ENCODE peak calls at places on chromosomes 12 and 14, in five cellular contexts. F is breast epithelium, T is ovary, G is vagina, W is HL-60. C is an unnamed sample.

GRCh38 chr12:57793920-57794319 is 11.3 kb downstream of the TSFM start:
- DNase-seq in F (no peak), T (no peak), G (no peak), W (no peak), C (peak)

GRCh38 chr12:52050771-52051541 is at the start of gene NR4A1:
- DNase-seq in F (peak), T (peak), G (peak), W (peak), C (peak)

GRCh38 chr12:14164266-14164665 is 182.9 kb upstream of the GRIN2B start:
- DNase-seq in F (no peak), T (no peak), G (no peak), W (no peak), C (no peak)

GRCh38 chr14:104197449-104198247 is 59.3 kb downstream of the KIF26A start:
- DNase-seq in F (no peak), T (no peak), G (no peak), W (no peak), C (no peak)

GRCh38 chr12:25783566-25783965 is 174.9 kb upstream of the RASSF8 start:
- DNase-seq in F (no peak), T (no peak), G (no peak), W (no peak), C (no peak)

GRCh38 chr14:49924852-49925251 is 32.0 kb downstream of the ARF6 start:
- DNase-seq in F (no peak), T (no peak), G (no peak), W (no peak), C (no peak)

GRCh38 chr12:68279227-68280054 is 26.0 kb upstream of the IL22 start:
- DNase-seq in F (no peak), T (no peak), G (no peak), W (no peak), C (peak)

GRCh38 chr12:75322464-75322863 is 7.7 kb downstream of the CAPS2 start:
- DNase-seq in F (no peak), T (no peak), G (no peak), W (no peak), C (peak)

GRCh38 chr14:105860615-105861580 is 334.5 kb downstream of the TMEM121 start:
- DNase-seq in F (no peak), T (peak), G (no peak), W (no peak), C (no peak)

GRCh38 chr14:39320318-39320717 is 86.6 kb downstream of the MIA2 start:
- DNase-seq in F (no peak), T (no peak), G (no peak), W (no peak), C (no peak)

GRCh38 chr12:130080205-130080604 is 82.1 kb upstream of the FZD10 start:
- DNase-seq in F (no peak), T (no peak), G (no peak), W (no peak), C (no peak)

GRCh38 chr12:23954332-23954731 is 4.9 kb upstream of the SOX5 start:
- DNase-seq in F (no peak), T (no peak), G (no peak), W (no peak), C (peak)

GRCh38 chr12:102534899-102535298 is 54.5 kb upstream of the IGF1 start:
- DNase-seq in F (no peak), T (no peak), G (no peak), W (no peak), C (no peak)

GRCh38 chr14:56474419-56475022 is 105.1 kb upstream of the TMEM260 start:
- DNase-seq in F (no peak), T (no peak), G (no peak), W (no peak), C (peak)

GRCh38 chr14:38546932-38547551 is 291.1 kb upstream of the CLEC14A start:
- DNase-seq in F (no peak), T (no peak), G (no peak), W (no peak), C (no peak)

GRCh38 chr12:93699271-93700141 is 22.3 kb downstream of the CRADD start:
- DNase-seq in F (no peak), T (no peak), G (no peak), W (no peak), C (peak)

GRCh38 chr12:93524386-93525133 is 47.9 kb upstream of the SOCS2 start:
- DNase-seq in F (no peak), T (no peak), G (peak), W (no peak), C (no peak)

GRCh38 chr14:64556526-64556925 is 6.8 kb downstream of the PPP1R36 start:
- DNase-seq in F (no peak), T (no peak), G (no peak), W (no peak), C (peak)

GRCh38 chr12:47941475-47942326 is 21.7 kb upstream of the TMEM106C start:
- DNase-seq in F (no peak), T (no peak), G (no peak), W (no peak), C (no peak)

GRCh38 chr12:25435431-25435830 is 117.7 kb downstream of the LMNTD1 start:
- DNase-seq in F (no peak), T (no peak), G (no peak), W (no peak), C (no peak)

GRCh38 chr12:111488271-111488670 is 82.5 kb downstream of the SH2B3 start:
- DNase-seq in F (no peak), T (no peak), G (no peak), W (no peak), C (peak)

GRCh38 chr14:22084393-22085281 is 411.0 kb upstream of the OR4E1 start:
- DNase-seq in F (no peak), T (no peak), G (no peak), W (no peak), C (peak)

GRCh38 chr12:116384629-116385485 is 107.4 kb upstream of the MED13L start:
- DNase-seq in F (no peak), T (no peak), G (no peak), W (peak), C (no peak)

GRCh38 chr12:116368196-116369194 is 91.0 kb upstream of the MED13L start:
- DNase-seq in F (no peak), T (no peak), G (no peak), W (no peak), C (peak)

GRCh38 chr12:113241191-113242017 is 20.1 kb downstream of the TPCN1 start:
- DNase-seq in F (no peak), T (no peak), G (no peak), W (peak), C (peak)

GRCh38 chr12:4962539-4963486 is 53.1 kb downstream of the KCNA1 start:
- DNase-seq in F (no peak), T (no peak), G (no peak), W (no peak), C (no peak)

DNA sequence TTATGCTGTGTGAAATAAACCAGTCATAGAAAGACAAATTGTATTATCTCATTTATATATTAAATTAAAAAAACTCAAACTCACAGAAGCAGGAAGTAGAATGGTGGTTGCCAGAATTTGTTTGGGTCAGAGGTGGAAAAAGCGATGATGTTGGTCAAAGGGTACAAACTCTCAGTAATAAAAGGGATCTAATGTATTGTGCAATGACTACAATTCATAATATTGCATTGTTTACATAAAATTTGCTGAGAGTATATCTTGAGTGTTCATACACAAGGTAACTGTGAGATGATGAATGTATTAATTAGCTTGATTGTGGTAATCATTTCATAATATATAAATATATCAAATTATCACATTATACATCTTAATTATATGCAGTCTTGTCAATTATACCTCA is 56.7 kb downstream of the FOXG1 start:
- DNase-seq in F (no peak), T (no peak), G (no peak), W (no peak), C (no peak)
- TF ChIP-seq CTCF in F (no peak), T (no peak), G (no peak), W (no peak), C (no peak)

DNA sequence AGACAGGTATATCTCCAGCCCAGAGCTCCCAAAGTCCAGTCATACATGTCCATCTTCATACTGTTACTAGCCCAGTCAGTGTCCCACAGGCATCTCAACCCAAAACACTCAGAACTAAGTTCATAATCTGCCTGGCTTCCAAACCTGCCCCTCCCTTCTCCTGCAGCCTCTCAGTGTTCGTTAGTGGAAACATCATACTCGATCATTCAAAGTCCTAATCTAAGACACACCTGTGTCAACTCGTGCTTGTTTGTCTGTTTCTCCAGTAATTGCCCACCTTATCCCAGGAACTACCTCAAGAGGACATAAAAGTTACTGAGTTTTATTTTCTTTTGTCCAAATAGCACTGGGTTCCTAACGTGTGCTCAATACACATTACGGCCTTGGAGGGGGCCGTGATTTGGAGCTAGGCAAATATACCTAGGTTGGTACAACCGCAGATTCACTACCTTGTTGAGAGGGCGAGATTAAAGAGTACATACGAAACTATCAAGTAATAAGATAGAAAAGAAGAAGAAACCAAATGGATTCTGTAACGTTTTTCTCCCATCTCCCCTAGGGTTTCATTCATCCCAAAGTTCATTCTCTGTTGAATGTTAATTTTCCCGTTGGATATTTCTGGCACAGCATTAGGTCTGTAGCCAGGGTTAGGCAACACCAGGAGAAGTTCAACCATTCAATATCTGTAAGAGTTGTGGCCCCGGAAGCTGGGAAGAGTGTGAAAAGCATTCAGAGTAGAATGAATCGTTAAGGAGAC is 3.1 kb downstream of the RNASE8 start:
- DNase-seq in F (no peak), T (no peak), G (no peak), W (no peak), C (no peak)
- H3K4me3 ChIP-seq in F (no peak), T (no peak), G (no peak), W (no peak), C (no peak)

DNA sequence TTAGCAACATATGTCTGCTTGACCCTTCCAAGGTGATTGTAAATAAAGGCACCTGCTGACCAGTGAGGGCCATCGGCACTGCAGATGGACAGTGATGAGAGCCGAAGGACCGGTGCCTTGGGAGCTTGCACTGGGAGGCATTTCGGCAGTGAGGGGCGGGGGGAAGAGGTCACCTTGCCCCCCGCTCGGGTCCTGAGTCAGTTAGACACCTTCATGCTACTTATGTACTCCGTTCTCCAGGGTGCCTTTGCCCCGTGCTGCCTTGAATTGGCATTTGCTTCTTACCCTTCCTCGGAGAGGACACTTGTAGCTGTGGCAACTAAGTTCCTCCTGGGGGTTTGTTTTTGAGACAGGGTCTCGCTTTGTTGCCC is 23.0 kb downstream of the MMAB start:
- DNase-seq in F (no peak), T (no peak), G (no peak), W (no peak), C (no peak)
- TF ChIP-seq CTCF in F (no peak), T (no peak), G (no peak), W (no peak), C (no peak)

DNA sequence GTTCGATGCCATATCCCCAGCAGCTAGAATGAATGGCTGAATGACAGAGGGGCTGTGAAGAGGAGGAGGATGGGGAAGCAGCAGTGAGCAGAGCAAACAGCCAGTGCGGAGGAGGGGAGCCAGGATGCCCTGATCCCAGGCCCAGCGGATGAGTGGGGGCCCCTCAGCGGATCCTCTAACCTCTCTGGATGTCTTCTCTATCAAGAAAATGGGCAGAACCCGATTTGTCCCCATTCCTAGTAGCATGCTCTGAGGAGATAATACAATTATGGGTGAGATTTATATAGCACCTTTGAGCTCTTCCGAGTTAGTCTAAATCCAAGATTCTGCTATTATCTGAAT is 30.0 kb upstream of the RPLP0 start:
- DNase-seq in F (no peak), T (no peak), G (no peak), W (no peak), C (no peak)
- H3K4me3 ChIP-seq in F (no peak), T (no peak), G (no peak), W (no peak), C (peak)

GRCh38 chr12:108373111-108373510 is 34.0 kb upstream of the CMKLR1 start:
- DNase-seq in F (no peak), T (no peak), G (no peak), W (no peak), C (no peak)
- TF ChIP-seq CTCF in F (no peak), T (no peak), G (no peak), W (peak), C (peak)

DNA sequence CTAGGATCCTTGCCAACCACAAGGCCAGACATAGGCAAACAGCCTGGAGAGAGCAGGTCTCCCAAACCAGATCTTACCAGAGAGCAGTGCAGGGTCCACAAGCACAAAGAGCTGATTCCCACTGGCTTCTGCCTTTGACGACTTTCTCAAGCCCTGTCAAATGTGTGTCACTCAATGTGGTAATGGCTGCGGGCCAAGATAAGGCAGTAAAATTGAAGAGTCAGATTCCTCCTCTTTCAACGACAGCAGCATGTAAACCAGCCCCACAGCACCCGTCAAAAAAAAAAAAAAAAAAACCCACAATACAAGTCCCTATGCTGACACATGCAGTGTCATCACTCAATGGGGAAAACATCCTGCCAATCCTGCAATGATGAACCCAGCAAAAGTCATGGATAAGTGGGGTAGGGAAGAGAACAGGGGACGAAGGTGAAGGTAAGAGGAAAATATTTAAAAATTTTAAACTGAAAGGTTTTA is at the start of gene STON2:
- DNase-seq in F (no peak), T (no peak), G (no peak), W (no peak), C (peak)
- H3K4me3 ChIP-seq in F (no peak), T (no peak), G (no peak), W (no peak), C (no peak)

DNA sequence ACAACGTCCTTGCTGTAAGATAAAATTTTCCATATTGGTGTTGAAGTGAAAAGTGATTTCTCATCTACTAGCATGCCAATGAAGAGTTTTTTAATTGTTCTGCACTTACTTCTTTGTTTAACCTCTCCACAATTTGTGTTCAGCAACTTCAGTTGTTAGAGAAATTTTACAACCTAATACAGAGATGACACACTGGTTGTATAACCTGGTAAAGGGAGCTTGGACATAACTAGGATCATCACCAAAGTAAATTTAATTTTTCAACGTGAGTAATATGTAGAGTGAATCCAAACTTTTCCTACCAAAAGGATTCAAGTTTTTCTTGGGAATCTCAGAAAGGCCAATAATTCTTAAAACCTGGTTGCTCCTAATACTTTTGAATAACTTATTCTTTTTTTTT is 13.4 kb upstream of the TAS2R43 start:
- DNase-seq in F (no peak), T (no peak), G (no peak), W (no peak), C (no peak)
- TF ChIP-seq CTCF in F (no peak), T (no peak), G (no peak), W (no peak), C (no peak)

GRCh38 chr14:99244960-99245340 is 27.0 kb downstream of the BCL11B start:
- DNase-seq in F (no peak), T (no peak), G (no peak), W (no peak), C (no peak)
- H3K4me3 ChIP-seq in F (no peak), T (no peak), G (no peak), W (no peak), C (no peak)

GRCh38 chr12:126856958-126857357 is 1410.0 kb upstream of the TMEM132C start:
- DNase-seq in F (no peak), T (no peak), G (no peak), W (no peak), C (no peak)
- TF ChIP-seq CTCF in F (no peak), T (no peak), G (no peak), W (no peak), C (no peak)

DNA sequence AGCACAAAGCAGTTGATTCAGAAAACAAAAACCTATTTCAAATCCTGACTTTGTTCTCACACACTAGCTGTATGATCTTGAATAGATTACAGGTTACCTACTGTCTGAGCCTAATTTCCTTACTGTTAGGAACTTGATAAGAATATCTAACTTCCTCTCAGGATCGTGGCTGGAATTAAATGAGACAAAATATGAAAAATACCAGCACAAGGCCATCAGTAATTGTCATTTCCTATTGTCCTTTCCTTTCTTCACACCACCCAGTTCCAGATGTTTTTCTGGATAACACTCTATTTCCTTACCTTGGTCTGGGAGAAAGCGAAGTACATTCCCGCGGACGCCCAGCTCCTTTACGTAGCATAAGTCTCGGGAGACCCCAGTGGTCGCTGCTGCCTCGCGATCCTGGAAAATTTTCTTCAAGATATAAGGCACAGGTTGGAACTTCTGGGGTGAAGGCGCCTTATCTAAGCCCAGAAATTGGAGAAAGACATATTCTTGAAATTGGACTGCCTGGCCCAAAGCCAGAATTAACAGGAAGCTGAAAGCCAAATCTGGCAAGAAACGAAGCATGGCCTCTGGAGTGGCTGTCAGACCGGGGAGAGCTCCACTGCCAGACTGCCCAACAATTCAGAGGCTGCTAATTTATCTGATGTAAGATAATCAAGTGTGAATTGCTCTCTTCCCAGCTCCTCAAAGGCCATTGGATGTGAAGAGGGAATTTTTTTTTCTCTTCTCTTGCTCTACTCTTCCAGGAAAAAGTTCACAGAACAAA is at the start of gene GDF3:
- DNase-seq in F (no peak), T (no peak), G (no peak), W (no peak), C (no peak)
- H3K4me3 ChIP-seq in F (no peak), T (no peak), G (no peak), W (no peak), C (no peak)